ENCODE peak calls at places on chromosomes 7 and 10, in ten cellular contexts. U is fibroblast of mammary gland; Q is progenitor cell of endocrine pancreas; R is uterus; J is GM20000; N is cardiac fibroblast; Y is tibial nerve; L is nephron progenitor cell; F is keratinocyte; O is CD4-positive, alpha-beta T cell. E is an unnamed sample.

GRCh38 chr10:90930070-90930837 is 9.4 kb upstream of the ANKRD1 start:
- DNase-seq in Q (no peak), O (no peak), U (peak; percentile 77), J (no peak), F (no peak), N (peak; percentile 79), R (no peak), Y (no peak), L (peak; percentile 41), E (peak; percentile 76)

GRCh38 chr7:116977172-116977571 is 23.9 kb downstream of the ST7 start:
- DNase-seq in N (peak; percentile 40), U (no peak), Y (no peak), L (no peak), F (no peak), Q (no peak), O (no peak), J (no peak), R (no peak), E (peak; percentile 57)

GRCh38 chr7:50851891-50852290 is 69.2 kb upstream of the GRB10 start:
- DNase-seq in L (no peak), F (no peak), Q (no peak), U (no peak), O (no peak), J (no peak), R (no peak), N (no peak), Y (no peak), E (no peak)

GRCh38 chr7:111730476-111731300 is 168.4 kb upstream of the IMMP2L start:
- DNase-seq in O (no peak), Y (no peak), R (no peak), F (no peak), J (peak; percentile 58), U (peak; percentile 54), N (peak; percentile 58), L (no peak), Q (no peak), E (peak; percentile 30)

GRCh38 chr7:34011711-34012110 is 106.4 kb downstream of the BMPER start:
- DNase-seq in Q (no peak), R (no peak), J (no peak), O (no peak), L (no peak), U (no peak), N (peak; percentile 31), Y (no peak), F (no peak), E (peak; percentile 11)

GRCh38 chr7:130943336-130943901 is 209.4 kb upstream of the KLF14 start:
- DNase-seq in Y (no peak), J (peak; percentile 8), F (no peak), O (no peak), R (no peak), U (peak; percentile 88), Q (no peak), L (no peak), N (peak; percentile 89), E (peak; percentile 91)

GRCh38 chr7:152871005-152871677 is 111.6 kb downstream of the ACTR3B start:
- DNase-seq in J (no peak), R (no peak), N (no peak), Q (no peak), Y (no peak), L (no peak), O (no peak), F (no peak), U (no peak), E (no peak)

GRCh38 chr7:154794147-154794780 is 208.7 kb downstream of the PAXIP1 start:
- DNase-seq in F (no peak), J (peak; percentile 45), N (no peak), R (no peak), Y (no peak), O (no peak), Q (peak; percentile 63), L (peak; percentile 79), U (no peak), E (no peak)

GRCh38 chr7:66307591-66308215 is 102.6 kb downstream of the TPST1 start:
- DNase-seq in Y (no peak), J (no peak), L (no peak), U (peak; percentile 52), R (no peak), O (no peak), N (peak; percentile 56), F (no peak), Q (no peak), E (peak; percentile 69)

GRCh38 chr7:124857672-124858235 is 71.9 kb downstream of the POT1 start:
- DNase-seq in Q (no peak), U (no peak), N (no peak), F (no peak), J (no peak), O (no peak), Y (no peak), R (no peak), L (no peak), E (no peak)

GRCh38 chr7:131471605-131472004 is 84.8 kb downstream of the PODXL start:
- DNase-seq in R (no peak), Y (no peak), Q (no peak), F (no peak), O (no peak), U (no peak), L (no peak), N (no peak), J (no peak), E (no peak)

GRCh38 chr7:44791278-44792219 is 4.9 kb upstream of the PPIA start:
- DNase-seq in Y (no peak), U (peak; percentile 41), Q (no peak), F (no peak), R (no peak), L (no peak), O (no peak), J (no peak), N (peak; percentile 56), E (peak; percentile 58)

GRCh38 chr10:101571573-101571925 is 16.5 kb downstream of the POLL start:
- DNase-seq in N (no peak), Q (no peak), L (no peak), U (no peak), Y (no peak), F (no peak), J (no peak), O (no peak), R (no peak), E (no peak)

GRCh38 chr10:52740913-52741675 is 31.5 kb downstream of the MBL2 start:
- DNase-seq in Y (no peak), Q (peak; percentile 70), F (no peak), O (no peak), J (peak; percentile 53), R (no peak), N (peak; percentile 46), L (peak; percentile 72), U (peak; percentile 23), E (peak; percentile 41)

DNA sequence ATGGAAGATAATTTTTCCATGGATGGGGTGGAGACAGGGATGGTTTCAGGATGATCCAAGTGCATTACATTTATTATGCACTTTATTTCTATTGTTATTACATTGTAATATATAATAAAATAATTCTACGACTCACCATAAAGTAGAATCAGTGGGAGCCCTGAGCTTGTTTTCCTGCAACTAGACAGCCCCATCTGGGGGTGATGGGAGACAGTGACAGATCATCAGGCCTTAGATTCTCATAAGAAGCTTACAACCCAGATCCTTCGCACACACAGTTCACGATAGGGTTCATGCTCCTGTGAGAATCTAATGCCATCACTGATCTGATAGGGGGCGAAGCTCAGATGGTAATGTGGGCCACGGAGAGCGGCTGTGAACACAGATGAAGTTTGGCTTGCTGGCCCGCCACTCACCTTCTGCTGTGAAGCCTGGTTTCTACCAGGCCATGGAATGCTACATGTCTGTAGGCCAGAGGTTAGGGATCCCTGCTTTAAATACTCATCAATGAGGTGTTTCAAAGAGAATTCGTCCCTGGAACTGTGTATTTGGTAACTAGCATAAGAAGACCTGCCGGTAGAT is 21.2 kb upstream of the PRKCQ start:
- DNase-seq in L (no peak), R (no peak), O (no peak), Y (no peak), F (no peak), N (no peak), U (no peak), Q (no peak), J (no peak), E (no peak)
- TF ChIP-seq CTCF in L (no peak), R (no peak), O (peak; percentile 79), Y (no peak), F (no peak), N (no peak), U (no peak), Q (no peak), J (no peak), E (no peak)

DNA sequence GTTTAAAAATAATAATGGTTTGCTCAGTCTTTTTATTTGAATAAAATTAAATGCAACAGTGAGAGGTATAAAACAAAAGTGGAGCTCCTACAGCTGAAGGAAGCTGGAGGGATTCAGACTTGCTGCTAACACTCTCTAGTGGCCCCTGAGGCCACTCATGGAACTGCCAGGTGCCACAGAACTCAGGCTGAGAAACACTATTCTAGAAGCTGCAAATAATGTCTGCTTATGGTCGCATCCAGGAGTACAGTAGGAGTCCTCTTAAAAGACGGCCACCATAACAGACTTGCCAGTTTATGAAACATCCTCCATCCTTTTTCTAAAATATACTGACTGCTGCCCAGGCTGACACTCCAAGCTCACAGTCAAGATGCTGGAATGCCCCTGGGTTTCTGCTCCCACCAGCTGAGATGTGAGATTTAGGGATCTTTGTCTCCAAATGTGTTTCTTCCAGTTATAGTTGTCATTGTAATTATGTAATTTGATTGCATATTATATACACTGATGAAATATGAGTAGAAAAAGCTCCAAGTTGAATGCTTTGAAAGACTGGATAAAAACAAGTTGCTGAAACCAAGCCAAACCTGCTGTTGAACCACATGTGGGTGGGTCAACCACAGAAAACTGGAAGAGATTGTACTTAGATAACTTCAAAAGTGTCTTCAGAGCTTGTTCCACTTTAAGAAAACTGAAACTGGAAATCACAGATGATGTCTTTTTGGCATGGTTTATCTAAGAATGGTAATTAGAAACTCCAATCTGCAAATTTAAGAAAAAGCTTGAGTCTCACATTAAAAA is 213.7 kb upstream of the AOAH start:
- DNase-seq in F (no peak), Y (no peak), O (no peak), L (no peak), Q (no peak), U (no peak), N (no peak), R (no peak), J (no peak), E (no peak)
- TF ChIP-seq CTCF in F (no peak), Y (no peak), O (no peak), L (no peak), Q (peak; percentile 55), U (no peak), N (no peak), R (no peak), J (no peak), E (no peak)

DNA sequence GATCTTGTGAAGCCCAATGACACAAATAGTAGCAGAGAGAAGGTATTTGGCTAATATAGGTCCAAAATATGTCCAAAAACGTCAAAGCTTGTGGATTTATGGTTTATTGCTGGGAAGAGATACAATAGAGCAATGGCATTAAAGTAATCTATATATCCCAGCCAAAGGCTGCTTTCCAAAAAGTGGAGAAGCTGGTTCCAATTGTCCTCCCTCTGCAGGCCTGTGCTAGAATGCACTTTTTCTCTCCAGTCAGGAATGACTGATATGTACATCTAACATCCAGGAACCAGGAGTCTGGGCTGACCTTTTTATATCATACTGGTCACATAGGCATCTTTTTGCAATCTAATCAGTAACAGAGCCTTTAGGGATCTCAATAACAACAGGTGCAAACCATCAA is 167.1 kb upstream of the FAM3C start:
- DNase-seq in R (no peak), Y (no peak), J (no peak), F (no peak), L (no peak), Q (no peak), N (no peak), U (no peak), O (no peak), E (no peak)
- TF ChIP-seq CTCF in R (no peak), Y (no peak), J (no peak), F (peak; percentile 55), L (no peak), Q (peak; percentile 39), N (peak; percentile 49), U (peak; percentile 43), O (no peak), E (peak; percentile 33)

GRCh38 chr7:144854839-144855424 is 19.1 kb upstream of the TPK1 start:
- DNase-seq in N (peak; percentile 58), R (no peak), Y (no peak), L (peak; percentile 8), J (no peak), Q (no peak), U (peak; percentile 52), F (no peak), O (no peak), E (peak; percentile 17)
- TF ChIP-seq CTCF in N (peak; percentile 45), R (peak; percentile 21), Y (peak; percentile 27), L (peak; percentile 67), J (peak; percentile 19), Q (peak; percentile 62), U (peak; percentile 57), F (peak; percentile 45), O (peak; percentile 71), E (peak; percentile 45)

E was measured in fibroblast of villous mesenchyme.